ENCODE peak calls at places on chromosome 19, in five cellular contexts. One of them, this sample, is unnamed.

GRCh38 chr19:662207-662961 is 630 bp downstream of the RNF126 start:
- DNase-seq in IMR-90: peak; percentile 38
- DNase-seq in left ventricle myocardium inferior: no peak
- DNase-seq in HL-60: no peak
- DNase-seq in astrocyte: peak; percentile 32
- DNase-seq in this sample: no peak

GRCh38 chr19:23310729-23311211 is 60.6 kb upstream of the ZNF724 start:
- DNase-seq in HL-60: no peak
- DNase-seq in IMR-90: no peak
- DNase-seq in astrocyte: no peak
- DNase-seq in left ventricle myocardium inferior: no peak
- DNase-seq in this sample: no peak

GRCh38 chr19:56905616-56906015 is 65.1 kb upstream of the PEG3 start:
- DNase-seq in HL-60: no peak
- DNase-seq in left ventricle myocardium inferior: no peak
- DNase-seq in astrocyte: no peak
- DNase-seq in IMR-90: no peak
- DNase-seq in this sample: no peak

GRCh38 chr19:40623403-40624239 is 22.5 kb downstream of the LTBP4 start:
- DNase-seq in astrocyte: peak; percentile 98
- DNase-seq in left ventricle myocardium inferior: no peak
- DNase-seq in IMR-90: peak; percentile 18
- DNase-seq in HL-60: no peak
- DNase-seq in this sample: no peak

GRCh38 chr19:17293605-17294004 is 9.6 kb downstream of the ABHD8 start:
- DNase-seq in HL-60: no peak
- DNase-seq in astrocyte: no peak
- DNase-seq in IMR-90: no peak
- DNase-seq in left ventricle myocardium inferior: no peak
- DNase-seq in this sample: no peak

GRCh38 chr19:17282488-17283256 is 971 bp downstream of the ANKLE1 start:
- DNase-seq in astrocyte: peak; percentile 29
- DNase-seq in IMR-90: peak; percentile 62
- DNase-seq in left ventricle myocardium inferior: peak; percentile 81
- DNase-seq in HL-60: peak; percentile 79
- DNase-seq in this sample: no peak

GRCh38 chr19:4556574-4557185 is 2.8 kb downstream of the SEMA6B start:
- DNase-seq in astrocyte: no peak
- DNase-seq in IMR-90: no peak
- DNase-seq in HL-60: no peak
- DNase-seq in left ventricle myocardium inferior: no peak
- DNase-seq in this sample: no peak

GRCh38 chr19:32373614-32374295 is 28.3 kb downstream of the ZNF507 start:
- DNase-seq in astrocyte: peak; percentile 100
- DNase-seq in left ventricle myocardium inferior: no peak
- DNase-seq in HL-60: no peak
- DNase-seq in IMR-90: peak; percentile 100
- DNase-seq in this sample: peak; percentile 100

GRCh38 chr19:36748431-36749275 is 24.0 kb downstream of the ZNF850 start:
- DNase-seq in left ventricle myocardium inferior: no peak
- DNase-seq in HL-60: no peak
- DNase-seq in IMR-90: no peak
- DNase-seq in astrocyte: no peak
- DNase-seq in this sample: no peak

GRCh38 chr19:36747750-36748149 is 24.9 kb downstream of the ZNF850 start:
- DNase-seq in astrocyte: no peak
- DNase-seq in IMR-90: no peak
- DNase-seq in left ventricle myocardium inferior: no peak
- DNase-seq in HL-60: no peak
- DNase-seq in this sample: no peak

GRCh38 chr19:36745870-36746269 is 26.7 kb downstream of the ZNF850 start:
- DNase-seq in HL-60: no peak
- DNase-seq in IMR-90: no peak
- DNase-seq in astrocyte: no peak
- DNase-seq in left ventricle myocardium inferior: no peak
- DNase-seq in this sample: no peak

GRCh38 chr19:36750066-36750691 is 22.4 kb downstream of the ZNF850 start:
- DNase-seq in IMR-90: no peak
- DNase-seq in left ventricle myocardium inferior: no peak
- DNase-seq in HL-60: no peak
- DNase-seq in astrocyte: no peak
- DNase-seq in this sample: no peak
- H3K4me3 ChIP-seq in IMR-90: no peak overlapping the region
- H3K4me3 ChIP-seq in left ventricle myocardium inferior: no peak overlapping the region
- H3K4me3 ChIP-seq in HL-60: no peak overlapping the region
- H3K4me3 ChIP-seq in astrocyte: no peak overlapping the region
- H3K4me3 ChIP-seq in this sample: no peak overlapping the region

DNA sequence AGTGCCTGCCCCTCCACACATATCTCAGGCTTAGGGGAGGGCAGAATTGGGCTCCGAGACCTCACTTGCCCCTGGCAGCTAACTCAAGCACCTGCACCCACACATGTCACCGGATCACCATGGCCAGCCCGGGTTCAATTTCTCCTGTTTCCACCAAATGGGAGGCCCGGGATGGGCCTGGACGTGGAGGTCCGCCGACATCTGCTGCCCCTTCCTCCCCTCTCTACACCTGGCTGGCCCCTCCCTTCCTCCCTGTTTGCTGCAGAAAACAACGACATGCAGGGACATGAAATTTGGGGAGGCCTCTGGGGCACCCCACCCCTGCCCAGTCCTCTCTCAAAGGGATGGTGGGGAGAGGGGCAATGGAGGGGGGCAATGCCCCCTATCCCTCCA is 1.3 kb downstream of the PRKD2 start:
- DNase-seq in IMR-90: no peak
- DNase-seq in left ventricle myocardium inferior: no peak
- DNase-seq in HL-60: no peak
- DNase-seq in astrocyte: no peak
- DNase-seq in this sample: no peak
- TF ChIP-seq CTCF in IMR-90: no peak
- TF ChIP-seq CTCF in left ventricle myocardium inferior: no peak
- TF ChIP-seq CTCF in HL-60: no peak
- TF ChIP-seq CTCF in astrocyte: no peak
- TF ChIP-seq CTCF in this sample: no peak

DNA sequence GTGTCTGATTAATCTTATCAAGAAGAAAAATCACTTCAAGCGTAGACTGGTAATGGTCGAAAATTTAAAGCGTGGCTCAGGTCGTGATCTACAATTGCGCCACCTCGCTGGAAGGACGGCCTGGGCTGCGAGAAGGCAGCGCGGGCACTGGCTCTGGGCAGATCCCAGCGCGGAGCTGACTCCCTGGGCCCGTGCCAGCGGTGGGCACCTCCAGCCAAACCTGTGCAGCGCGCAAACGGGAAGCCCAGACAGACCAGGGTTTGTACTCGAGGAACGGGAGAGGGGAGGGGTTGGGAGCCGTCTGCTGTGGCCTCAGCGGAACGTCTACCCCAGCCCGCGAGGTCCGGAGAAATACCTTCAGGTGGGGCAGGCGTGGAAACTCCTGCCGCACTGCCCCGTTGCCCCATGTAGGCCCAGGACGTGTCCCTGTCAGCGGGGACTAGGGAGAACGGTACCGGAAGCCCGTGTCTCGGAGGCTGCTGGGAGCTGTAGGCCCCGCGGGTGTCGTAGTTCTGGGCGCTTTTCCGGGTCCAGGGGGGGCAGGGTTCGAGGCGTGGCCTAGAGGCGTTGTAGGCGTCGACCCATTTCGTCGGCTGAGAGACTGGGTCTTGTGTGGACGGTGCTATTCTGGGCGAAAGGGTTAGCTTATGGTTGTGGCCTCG is 21.1 kb downstream of the ZNF274 start:
- DNase-seq in astrocyte: no peak
- DNase-seq in IMR-90: no peak
- DNase-seq in left ventricle myocardium inferior: no peak
- DNase-seq in HL-60: no peak
- DNase-seq in this sample: no peak
- H3K4me3 ChIP-seq in astrocyte: no peak overlapping the region
- H3K4me3 ChIP-seq in IMR-90: no peak overlapping the region
- H3K4me3 ChIP-seq in left ventricle myocardium inferior: no peak overlapping the region
- H3K4me3 ChIP-seq in HL-60: no peak overlapping the region
- H3K4me3 ChIP-seq in this sample: no peak overlapping the region

GRCh38 chr19:46493236-46494114 is 2.2 kb downstream of the PNMA8B start:
- DNase-seq in astrocyte: no peak
- DNase-seq in HL-60: peak; percentile 11
- DNase-seq in left ventricle myocardium inferior: peak; percentile 54
- DNase-seq in IMR-90: no peak
- DNase-seq in this sample: no peak
- TF ChIP-seq CTCF in astrocyte: no peak
- TF ChIP-seq CTCF in HL-60: no peak
- TF ChIP-seq CTCF in left ventricle myocardium inferior: no peak
- TF ChIP-seq CTCF in IMR-90: no peak
- TF ChIP-seq CTCF in this sample: no peak

GRCh38 chr19:14432817-14433453 is at the start of gene PKN1:
- DNase-seq in left ventricle myocardium inferior: peak; percentile 76
- DNase-seq in HL-60: no peak
- DNase-seq in astrocyte: no peak
- DNase-seq in IMR-90: no peak
- DNase-seq in this sample: no peak
- H3K4me3 ChIP-seq in left ventricle myocardium inferior: peak within 1 kb of the TSS; percentile 93
- H3K4me3 ChIP-seq in HL-60: peak within 1 kb of the TSS; percentile 77
- H3K4me3 ChIP-seq in astrocyte: peak within 1 kb of the TSS; percentile 57
- H3K4me3 ChIP-seq in IMR-90: peak within 1 kb of the TSS; percentile 94
- H3K4me3 ChIP-seq in this sample: peak within 1 kb of the TSS; percentile 71